ENCODE peak calls at places on chromosome 11, in ten cellular contexts. B, W, Z, F, J, E, P, N, I and S are unnamed samples.

GRCh38 chr11:76652989-76653673 is 17.4 kb downstream of the LRRC32 start:
- DNase-seq in B (no peak), W (no peak), Z (no peak), F (no peak), J (no peak), E (no peak), P (no peak), N (no peak), I (no peak), S (no peak)

GRCh38 chr11:97656356-97656755 is 1266.5 kb downstream of the JRKL start:
- DNase-seq in B (no peak), W (no peak), Z (no peak), F (no peak), J (no peak), E (no peak), P (no peak), N (no peak), I (no peak), S (no peak)

GRCh38 chr11:123246749-123247497 is 51.9 kb upstream of the CLMP start:
- DNase-seq in B (peak; percentile 72), W (peak; percentile 82), Z (peak; percentile 81), F (peak; percentile 5), J (peak; percentile 76), E (peak; percentile 77), P (peak; percentile 81), N (peak; percentile 81), I (peak; percentile 78), S (peak; percentile 79)

GRCh38 chr11:62340269-62340901 is 3.1 kb downstream of the ASRGL1 start:
- DNase-seq in B (peak; percentile 53), W (peak; percentile 59), Z (no peak), F (no peak), J (peak; percentile 9), E (peak; percentile 32), P (peak; percentile 53), N (peak; percentile 43), I (peak; percentile 42), S (peak; percentile 27)

GRCh38 chr11:122853971-122854446 is 15.7 kb downstream of the CRTAM start:
- DNase-seq in B (no peak), W (peak; percentile 18), Z (peak; percentile 82), F (no peak), J (no peak), E (no peak), P (peak; percentile 86), N (peak; percentile 61), I (peak; percentile 45), S (peak; percentile 79)

GRCh38 chr11:66068923-66069714 is 953 bp upstream of the PACS1 start:
- DNase-seq in B (no peak), W (peak; percentile 46), Z (peak; percentile 66), F (no peak), J (no peak), E (peak; percentile 40), P (peak; percentile 64), N (peak; percentile 32), I (peak; percentile 68), S (no peak)

GRCh38 chr11:2799881-2800654 is 85.5 kb downstream of the CDKN1C start:
- DNase-seq in B (peak; percentile 28), W (peak; percentile 2), Z (no peak), F (no peak), J (no peak), E (peak; percentile 14), P (no peak), N (no peak), I (peak; percentile 15), S (peak; percentile 7)

GRCh38 chr11:121366970-121367369 is 74.4 kb downstream of the SC5D start:
- DNase-seq in B (no peak), W (no peak), Z (no peak), F (no peak), J (no peak), E (no peak), P (no peak), N (no peak), I (no peak), S (no peak)

GRCh38 chr11:18768472-18768901 is 23.1 kb downstream of the PTPN5 start:
- DNase-seq in B (no peak), W (no peak), Z (peak; percentile 87), F (no peak), J (no peak), E (no peak), P (no peak), N (no peak), I (no peak), S (no peak)

GRCh38 chr11:3902441-3902840 is 47.0 kb downstream of the STIM1 start:
- DNase-seq in B (no peak), W (no peak), Z (no peak), F (no peak), J (no peak), E (no peak), P (no peak), N (no peak), I (no peak), S (no peak)

GRCh38 chr11:114082415-114082748 is 22.9 kb downstream of the ZBTB16 start:
- DNase-seq in B (no peak), W (no peak), Z (no peak), F (no peak), J (no peak), E (no peak), P (peak; percentile 66), N (no peak), I (no peak), S (no peak)

GRCh38 chr11:93504110-93505095 is 38.8 kb downstream of the SMCO4 start:
- DNase-seq in B (no peak), W (no peak), Z (peak; percentile 64), F (no peak), J (no peak), E (no peak), P (no peak), N (no peak), I (no peak), S (no peak)

GRCh38 chr11:130118165-130118564 is 41.4 kb upstream of the ST14 start:
- DNase-seq in B (no peak), W (no peak), Z (no peak), F (no peak), J (no peak), E (no peak), P (no peak), N (no peak), I (no peak), S (no peak)

GRCh38 chr11:101567086-101567485 is 16.7 kb downstream of the TRPC6 start:
- DNase-seq in B (no peak), W (no peak), Z (no peak), F (no peak), J (no peak), E (no peak), P (no peak), N (no peak), I (no peak), S (no peak)

GRCh38 chr11:36478700-36479329 is 31.3 kb downstream of the TRAF6 start:
- DNase-seq in B (no peak), W (no peak), Z (peak; percentile 53), F (no peak), J (no peak), E (no peak), P (peak; percentile 63), N (peak; percentile 46), I (no peak), S (peak; percentile 62)

GRCh38 chr11:61513143-61513740 is 4.7 kb downstream of the LRRC10B start:
- DNase-seq in B (no peak), W (no peak), Z (no peak), F (no peak), J (no peak), E (no peak), P (no peak), N (peak; percentile 29), I (no peak), S (no peak)

GRCh38 chr11:14451825-14452224 is 47.8 kb downstream of the COPB1 start:
- DNase-seq in B (no peak), W (no peak), Z (peak; percentile 83), F (no peak), J (no peak), E (no peak), P (peak; percentile 33), N (no peak), I (no peak), S (no peak)

GRCh38 chr11:390175-390574 is 3.8 kb upstream of the PKP3 start:
- DNase-seq in B (peak; percentile 60), W (no peak), Z (no peak), F (no peak), J (no peak), E (no peak), P (no peak), N (no peak), I (no peak), S (no peak)

GRCh38 chr11:704799-705645 is 1.0 kb upstream of the EPS8L2 start:
- DNase-seq in B (peak; percentile 92), W (no peak), Z (peak; percentile 88), F (no peak), J (no peak), E (no peak), P (no peak), N (peak; percentile 84), I (no peak), S (no peak)

GRCh38 chr11:9512370-9513019 is 51.7 kb downstream of the ZNF143 start:
- DNase-seq in B (no peak), W (no peak), Z (peak; percentile 41), F (no peak), J (no peak), E (no peak), P (no peak), N (no peak), I (no peak), S (no peak)

GRCh38 chr11:104650234-104650633 is 248.0 kb downstream of the CASP12 start:
- DNase-seq in B (no peak), W (no peak), Z (no peak), F (no peak), J (no peak), E (no peak), P (peak; percentile 19), N (no peak), I (no peak), S (no peak)

GRCh38 chr11:26333906-26334305 is 2.0 kb downstream of the ANO3 start:
- DNase-seq in B (no peak), W (no peak), Z (no peak), F (no peak), J (no peak), E (no peak), P (peak; percentile 67), N (no peak), I (no peak), S (no peak)

GRCh38 chr11:9143726-9144125 is 52.3 kb upstream of the SCUBE2 start:
- DNase-seq in B (no peak), W (no peak), Z (no peak), F (no peak), J (no peak), E (no peak), P (peak; percentile 30), N (no peak), I (no peak), S (no peak)

GRCh38 chr11:93540337-93540736 is 2.9 kb downstream of the SMCO4 start:
- DNase-seq in B (no peak), W (no peak), Z (no peak), F (no peak), J (no peak), E (no peak), P (no peak), N (no peak), I (no peak), S (no peak)

GRCh38 chr11:19739872-19740271 is 27.2 kb downstream of the NAV2 start:
- DNase-seq in B (no peak), W (no peak), Z (no peak), F (no peak), J (no peak), E (no peak), P (no peak), N (no peak), I (no peak), S (no peak)

GRCh38 chr11:35714882-35715612 is 52.5 kb downstream of the TRIM44 start:
- DNase-seq in B (no peak), W (no peak), Z (peak; percentile 79), F (no peak), J (no peak), E (no peak), P (peak; percentile 73), N (no peak), I (no peak), S (no peak)

GRCh38 chr11:69394234-69394891 is 87.1 kb upstream of the LINC01488 start:
- DNase-seq in B (no peak), W (no peak), Z (no peak), F (no peak), J (no peak), E (peak; percentile 34), P (no peak), N (no peak), I (peak; percentile 41), S (peak; percentile 40)

GRCh38 chr11:6640036-6640984 is 15.3 kb downstream of the DCHS1 start:
- DNase-seq in B (no peak), W (no peak), Z (no peak), F (no peak), J (no peak), E (no peak), P (no peak), N (no peak), I (no peak), S (no peak)